ENCODE peak calls at places on chromosomes 13 and 19, in ten cellular contexts. One of them, this sample, is unnamed. For H3K36me3, the result is how much of the 10 kb centered on the place peaks cover.

GRCh38 chr13:49225358-49226042 is 5.4 kb downstream of the MLNR start:
- DNase-seq in mammary epithelial cell: no peak
- DNase-seq in left ventricle myocardium inferior: no peak
- DNase-seq in H7: no peak
- DNase-seq in SJSA1: no peak
- DNase-seq in cardiac muscle cell: no peak
- DNase-seq in DND-41: no peak
- DNase-seq in Peyer's patch: no peak
- DNase-seq in CD8-positive, alpha-beta T cell: no peak
- DNase-seq in ovary: no peak
- DNase-seq in this sample: peak

GRCh38 chr19:14375582-14376291 is 5.5 kb upstream of the ADGRE5 start:
- DNase-seq in mammary epithelial cell: no peak
- DNase-seq in left ventricle myocardium inferior: peak
- DNase-seq in H7: peak
- DNase-seq in SJSA1: no peak
- DNase-seq in cardiac muscle cell: peak
- DNase-seq in DND-41: no peak
- DNase-seq in Peyer's patch: no peak
- DNase-seq in CD8-positive, alpha-beta T cell: no peak
- DNase-seq in ovary: no peak
- DNase-seq in this sample: no peak

GRCh38 chr13:64278493-64278892 is 2862.8 kb upstream of the PCDH20 start:
- DNase-seq in mammary epithelial cell: no peak
- DNase-seq in left ventricle myocardium inferior: no peak
- DNase-seq in H7: no peak
- DNase-seq in SJSA1: no peak
- DNase-seq in cardiac muscle cell: no peak
- DNase-seq in DND-41: no peak
- DNase-seq in Peyer's patch: no peak
- DNase-seq in CD8-positive, alpha-beta T cell: no peak
- DNase-seq in ovary: no peak
- DNase-seq in this sample: no peak

GRCh38 chr19:10474962-10475451 is 28.1 kb downstream of the KEAP1 start:
- DNase-seq in mammary epithelial cell: no peak
- DNase-seq in left ventricle myocardium inferior: no peak
- DNase-seq in H7: peak
- DNase-seq in SJSA1: no peak
- DNase-seq in cardiac muscle cell: no peak
- DNase-seq in DND-41: no peak
- DNase-seq in Peyer's patch: no peak
- DNase-seq in CD8-positive, alpha-beta T cell: no peak
- DNase-seq in ovary: no peak
- DNase-seq in this sample: no peak

GRCh38 chr13:32829676-32830091 is 186.5 kb upstream of the KL start:
- DNase-seq in mammary epithelial cell: peak
- DNase-seq in left ventricle myocardium inferior: no peak
- DNase-seq in H7: no peak
- DNase-seq in SJSA1: no peak
- DNase-seq in cardiac muscle cell: no peak
- DNase-seq in DND-41: no peak
- DNase-seq in Peyer's patch: no peak
- DNase-seq in CD8-positive, alpha-beta T cell: no peak
- DNase-seq in ovary: no peak
- DNase-seq in this sample: peak

GRCh38 chr13:62130016-62130970 is 714.6 kb upstream of the PCDH20 start:
- DNase-seq in mammary epithelial cell: no peak
- DNase-seq in left ventricle myocardium inferior: no peak
- DNase-seq in H7: no peak
- DNase-seq in SJSA1: no peak
- DNase-seq in cardiac muscle cell: no peak
- DNase-seq in DND-41: no peak
- DNase-seq in Peyer's patch: no peak
- DNase-seq in CD8-positive, alpha-beta T cell: no peak
- DNase-seq in ovary: no peak
- DNase-seq in this sample: no peak

GRCh38 chr19:5225486-5226345 is 114.9 kb downstream of the PTPRS start:
- DNase-seq in mammary epithelial cell: no peak
- DNase-seq in left ventricle myocardium inferior: no peak
- DNase-seq in H7: peak
- DNase-seq in SJSA1: no peak
- DNase-seq in cardiac muscle cell: peak
- DNase-seq in DND-41: peak
- DNase-seq in Peyer's patch: no peak
- DNase-seq in CD8-positive, alpha-beta T cell: no peak
- DNase-seq in ovary: no peak
- DNase-seq in this sample: no peak

GRCh38 chr13:101916758-101917474 is 464.4 kb downstream of the ITGBL1 start:
- DNase-seq in mammary epithelial cell: no peak
- DNase-seq in left ventricle myocardium inferior: no peak
- DNase-seq in H7: peak
- DNase-seq in SJSA1: no peak
- DNase-seq in cardiac muscle cell: peak
- DNase-seq in DND-41: no peak
- DNase-seq in Peyer's patch: no peak
- DNase-seq in CD8-positive, alpha-beta T cell: no peak
- DNase-seq in ovary: no peak
- DNase-seq in this sample: no peak

GRCh38 chr13:76472916-76473315 is 413.3 kb downstream of the KCTD12 start:
- DNase-seq in mammary epithelial cell: no peak
- DNase-seq in left ventricle myocardium inferior: no peak
- DNase-seq in H7: no peak
- DNase-seq in SJSA1: no peak
- DNase-seq in cardiac muscle cell: peak
- DNase-seq in DND-41: no peak
- DNase-seq in Peyer's patch: no peak
- DNase-seq in CD8-positive, alpha-beta T cell: no peak
- DNase-seq in ovary: no peak
- DNase-seq in this sample: no peak

GRCh38 chr19:2394669-2395292 is 32.6 kb downstream of the TIMM13 start:
- DNase-seq in mammary epithelial cell: no peak
- DNase-seq in left ventricle myocardium inferior: no peak
- DNase-seq in H7: no peak
- DNase-seq in SJSA1: no peak
- DNase-seq in cardiac muscle cell: no peak
- DNase-seq in DND-41: no peak
- DNase-seq in Peyer's patch: peak
- DNase-seq in CD8-positive, alpha-beta T cell: no peak
- DNase-seq in ovary: no peak
- DNase-seq in this sample: no peak

GRCh38 chr19:23882493-23882892 is 32.2 kb upstream of the ZNF726 start:
- DNase-seq in mammary epithelial cell: no peak
- DNase-seq in left ventricle myocardium inferior: no peak
- DNase-seq in H7: no peak
- DNase-seq in SJSA1: no peak
- DNase-seq in cardiac muscle cell: no peak
- DNase-seq in DND-41: no peak
- DNase-seq in Peyer's patch: no peak
- DNase-seq in CD8-positive, alpha-beta T cell: no peak
- DNase-seq in ovary: no peak
- DNase-seq in this sample: no peak

GRCh38 chr13:59343993-59344780 is 819.5 kb downstream of the DIAPH3 start:
- DNase-seq in mammary epithelial cell: no peak
- DNase-seq in left ventricle myocardium inferior: no peak
- DNase-seq in H7: no peak
- DNase-seq in SJSA1: no peak
- DNase-seq in cardiac muscle cell: no peak
- DNase-seq in DND-41: no peak
- DNase-seq in Peyer's patch: no peak
- DNase-seq in CD8-positive, alpha-beta T cell: no peak
- DNase-seq in ovary: no peak
- DNase-seq in this sample: no peak

GRCh38 chr19:46630806-46631205 is 5.2 kb downstream of the GNG8 start:
- DNase-seq in mammary epithelial cell: no peak
- DNase-seq in left ventricle myocardium inferior: no peak
- DNase-seq in H7: no peak
- DNase-seq in SJSA1: no peak
- DNase-seq in cardiac muscle cell: no peak
- DNase-seq in DND-41: no peak
- DNase-seq in Peyer's patch: no peak
- DNase-seq in CD8-positive, alpha-beta T cell: no peak
- DNase-seq in ovary: no peak
- DNase-seq in this sample: no peak

GRCh38 chr19:55447421-55448174 is 4.5 kb upstream of the SHISA7 start:
- DNase-seq in mammary epithelial cell: peak
- DNase-seq in left ventricle myocardium inferior: no peak
- DNase-seq in H7: peak
- DNase-seq in SJSA1: no peak
- DNase-seq in cardiac muscle cell: no peak
- DNase-seq in DND-41: peak
- DNase-seq in Peyer's patch: no peak
- DNase-seq in CD8-positive, alpha-beta T cell: no peak
- DNase-seq in ovary: no peak
- DNase-seq in this sample: peak

GRCh38 chr19:1140272-1140671 is 33.8 kb downstream of the SBNO2 start:
- DNase-seq in mammary epithelial cell: no peak
- DNase-seq in left ventricle myocardium inferior: no peak
- DNase-seq in H7: no peak
- DNase-seq in SJSA1: no peak
- DNase-seq in cardiac muscle cell: no peak
- DNase-seq in DND-41: no peak
- DNase-seq in Peyer's patch: no peak
- DNase-seq in CD8-positive, alpha-beta T cell: no peak
- DNase-seq in ovary: no peak
- DNase-seq in this sample: no peak
- H3K36me3 ChIP-seq in mammary epithelial cell: under half
- H3K36me3 ChIP-seq in left ventricle myocardium inferior: under half
- H3K36me3 ChIP-seq in H7: under half
- H3K36me3 ChIP-seq in SJSA1: under half
- H3K36me3 ChIP-seq in cardiac muscle cell: under half
- H3K36me3 ChIP-seq in DND-41: under half
- H3K36me3 ChIP-seq in Peyer's patch: under half
- H3K36me3 ChIP-seq in CD8-positive, alpha-beta T cell: under half
- H3K36me3 ChIP-seq in ovary: under half
- H3K36me3 ChIP-seq in this sample: under half

DNA sequence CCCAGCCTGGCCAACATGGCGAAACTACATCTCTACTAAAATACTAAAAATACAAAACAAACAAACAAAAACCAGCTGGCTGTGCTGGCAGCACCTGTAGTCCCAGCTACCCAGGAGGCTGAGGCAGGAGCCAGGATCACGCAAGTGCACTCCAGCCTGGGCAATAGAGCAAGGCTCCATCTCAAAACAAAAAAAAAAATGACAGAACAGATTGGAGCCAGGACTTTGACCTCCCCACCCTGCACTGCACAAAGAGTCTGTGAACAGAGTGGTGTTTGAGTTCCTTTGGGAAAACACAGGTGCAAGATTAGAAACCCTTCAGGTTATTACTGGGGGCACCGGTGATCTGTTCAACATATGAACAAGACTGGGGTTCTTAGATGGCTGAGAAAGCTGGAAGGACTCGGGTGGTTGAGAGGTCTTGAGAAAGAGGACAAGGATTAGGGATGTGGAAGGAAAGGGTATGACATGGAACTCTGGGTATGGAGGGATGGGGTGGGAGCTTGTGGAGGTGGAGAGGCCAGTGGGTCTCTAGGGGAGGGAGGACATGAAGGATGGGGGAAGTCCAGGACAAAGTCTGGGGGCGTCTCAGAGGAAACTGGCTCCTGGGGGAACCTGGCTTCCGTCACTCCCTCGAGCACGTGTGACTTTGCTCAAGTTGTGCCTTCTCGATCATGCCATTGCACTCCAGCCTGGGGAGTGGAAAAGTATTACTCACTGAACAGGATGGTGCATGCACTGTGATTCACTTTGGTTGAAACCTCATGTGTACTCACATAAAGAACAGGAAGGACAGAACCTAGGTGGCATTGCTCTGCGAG is 25.9 kb downstream of the RCN3 start:
- DNase-seq in mammary epithelial cell: peak
- DNase-seq in left ventricle myocardium inferior: no peak
- DNase-seq in H7: no peak
- DNase-seq in SJSA1: peak
- DNase-seq in cardiac muscle cell: no peak
- DNase-seq in DND-41: no peak
- DNase-seq in Peyer's patch: peak
- DNase-seq in CD8-positive, alpha-beta T cell: peak
- DNase-seq in ovary: no peak
- DNase-seq in this sample: peak
- H3K36me3 ChIP-seq in mammary epithelial cell: under half
- H3K36me3 ChIP-seq in left ventricle myocardium inferior: under half
- H3K36me3 ChIP-seq in H7: under half
- H3K36me3 ChIP-seq in SJSA1: under half
- H3K36me3 ChIP-seq in cardiac muscle cell: under half
- H3K36me3 ChIP-seq in DND-41: under half
- H3K36me3 ChIP-seq in Peyer's patch: under half
- H3K36me3 ChIP-seq in CD8-positive, alpha-beta T cell: under half
- H3K36me3 ChIP-seq in ovary: under half
- H3K36me3 ChIP-seq in this sample: under half

GRCh38 chr19:36939153-36939552 is 23.0 kb downstream of the ZNF568 start:
- DNase-seq in mammary epithelial cell: no peak
- DNase-seq in left ventricle myocardium inferior: no peak
- DNase-seq in H7: no peak
- DNase-seq in SJSA1: no peak
- DNase-seq in cardiac muscle cell: peak
- DNase-seq in DND-41: no peak
- DNase-seq in Peyer's patch: no peak
- DNase-seq in CD8-positive, alpha-beta T cell: no peak
- DNase-seq in ovary: no peak
- DNase-seq in this sample: no peak
- H3K36me3 ChIP-seq in mammary epithelial cell: under half
- H3K36me3 ChIP-seq in left ventricle myocardium inferior: half or more
- H3K36me3 ChIP-seq in H7: under half
- H3K36me3 ChIP-seq in SJSA1: under half
- H3K36me3 ChIP-seq in cardiac muscle cell: under half
- H3K36me3 ChIP-seq in DND-41: half or more
- H3K36me3 ChIP-seq in Peyer's patch: half or more
- H3K36me3 ChIP-seq in CD8-positive, alpha-beta T cell: under half
- H3K36me3 ChIP-seq in ovary: under half
- H3K36me3 ChIP-seq in this sample: under half

GRCh38 chr13:109989155-109989554 is 202.8 kb upstream of the IRS2 start:
- DNase-seq in mammary epithelial cell: no peak
- DNase-seq in left ventricle myocardium inferior: no peak
- DNase-seq in H7: no peak
- DNase-seq in SJSA1: peak
- DNase-seq in cardiac muscle cell: no peak
- DNase-seq in DND-41: no peak
- DNase-seq in Peyer's patch: no peak
- DNase-seq in CD8-positive, alpha-beta T cell: no peak
- DNase-seq in ovary: no peak
- DNase-seq in this sample: no peak

GRCh38 chr13:109989686-109990085 is 203.3 kb upstream of the IRS2 start:
- DNase-seq in mammary epithelial cell: no peak
- DNase-seq in left ventricle myocardium inferior: no peak
- DNase-seq in H7: no peak
- DNase-seq in SJSA1: peak
- DNase-seq in cardiac muscle cell: no peak
- DNase-seq in DND-41: no peak
- DNase-seq in Peyer's patch: no peak
- DNase-seq in CD8-positive, alpha-beta T cell: no peak
- DNase-seq in ovary: no peak
- DNase-seq in this sample: no peak

GRCh38 chr13:109985871-109986270 is 199.5 kb upstream of the IRS2 start:
- DNase-seq in mammary epithelial cell: no peak
- DNase-seq in left ventricle myocardium inferior: no peak
- DNase-seq in H7: no peak
- DNase-seq in SJSA1: no peak
- DNase-seq in cardiac muscle cell: no peak
- DNase-seq in DND-41: no peak
- DNase-seq in Peyer's patch: no peak
- DNase-seq in CD8-positive, alpha-beta T cell: no peak
- DNase-seq in ovary: no peak
- DNase-seq in this sample: peak

GRCh38 chr13:109986851-109987250 is 200.5 kb upstream of the IRS2 start:
- DNase-seq in mammary epithelial cell: no peak
- DNase-seq in left ventricle myocardium inferior: no peak
- DNase-seq in H7: no peak
- DNase-seq in SJSA1: no peak
- DNase-seq in cardiac muscle cell: no peak
- DNase-seq in DND-41: no peak
- DNase-seq in Peyer's patch: no peak
- DNase-seq in CD8-positive, alpha-beta T cell: no peak
- DNase-seq in ovary: no peak
- DNase-seq in this sample: no peak

GRCh38 chr13:109990296-109990695 is 203.9 kb upstream of the IRS2 start:
- DNase-seq in mammary epithelial cell: no peak
- DNase-seq in left ventricle myocardium inferior: no peak
- DNase-seq in H7: no peak
- DNase-seq in SJSA1: no peak
- DNase-seq in cardiac muscle cell: no peak
- DNase-seq in DND-41: no peak
- DNase-seq in Peyer's patch: no peak
- DNase-seq in CD8-positive, alpha-beta T cell: no peak
- DNase-seq in ovary: no peak
- DNase-seq in this sample: no peak
- H3K36me3 ChIP-seq in mammary epithelial cell: under half
- H3K36me3 ChIP-seq in left ventricle myocardium inferior: under half
- H3K36me3 ChIP-seq in H7: under half
- H3K36me3 ChIP-seq in SJSA1: under half
- H3K36me3 ChIP-seq in cardiac muscle cell: under half
- H3K36me3 ChIP-seq in DND-41: under half
- H3K36me3 ChIP-seq in Peyer's patch: under half
- H3K36me3 ChIP-seq in CD8-positive, alpha-beta T cell: under half
- H3K36me3 ChIP-seq in ovary: under half
- H3K36me3 ChIP-seq in this sample: under half